ENCODE peak calls at places on chromosomes 13 and 19, in five cellular contexts. One of them, this sample, is unnamed.

GRCh38 chr13:43360196-43360595 is 336.8 kb downstream of the DNAJC15 start:
- DNase-seq in T-cell: no peak
- DNase-seq in foreskin keratinocyte: no peak
- DNase-seq in skeletal muscle cell: no peak
- DNase-seq in T-helper 9 cell: no peak
- DNase-seq in this sample: no peak

GRCh38 chr19:35986664-35987570 is 8.1 kb upstream of the SDHAF1 start:
- DNase-seq in T-cell: no peak
- DNase-seq in foreskin keratinocyte: no peak
- DNase-seq in skeletal muscle cell: no peak
- DNase-seq in T-helper 9 cell: no peak
- DNase-seq in this sample: no peak

GRCh38 chr19:52638601-52639000 is 446 bp upstream of the ZNF83 start:
- DNase-seq in T-cell: no peak
- DNase-seq in foreskin keratinocyte: no peak
- DNase-seq in skeletal muscle cell: no peak
- DNase-seq in T-helper 9 cell: peak; percentile 2
- DNase-seq in this sample: no peak

GRCh38 chr13:23876265-23876664 is 12.9 kb downstream of the MIPEP start:
- DNase-seq in T-cell: no peak
- DNase-seq in foreskin keratinocyte: no peak
- DNase-seq in skeletal muscle cell: no peak
- DNase-seq in T-helper 9 cell: no peak
- DNase-seq in this sample: no peak

GRCh38 chr13:28601581-28601980 is 57.3 kb upstream of the POMP start:
- DNase-seq in T-cell: no peak
- DNase-seq in foreskin keratinocyte: no peak
- DNase-seq in skeletal muscle cell: no peak
- DNase-seq in T-helper 9 cell: no peak
- DNase-seq in this sample: no peak

GRCh38 chr13:97267418-97268059 is 45.4 kb downstream of the MBNL2 start:
- DNase-seq in T-cell: no peak
- DNase-seq in foreskin keratinocyte: no peak
- DNase-seq in skeletal muscle cell: no peak
- DNase-seq in T-helper 9 cell: no peak
- DNase-seq in this sample: no peak

GRCh38 chr13:110869805-110870706 is 44.8 kb downstream of the ANKRD10 start:
- DNase-seq in T-cell: no peak
- DNase-seq in foreskin keratinocyte: peak; percentile 98
- DNase-seq in skeletal muscle cell: peak; percentile 99
- DNase-seq in T-helper 9 cell: no peak
- DNase-seq in this sample: peak; percentile 96

GRCh38 chr13:110319397-110319773 is 12.3 kb downstream of the COL4A2 start:
- DNase-seq in T-cell: no peak
- DNase-seq in foreskin keratinocyte: no peak
- DNase-seq in skeletal muscle cell: no peak
- DNase-seq in T-helper 9 cell: no peak
- DNase-seq in this sample: no peak

GRCh38 chr13:24671367-24672117 is 8.7 kb upstream of the ATP12A start:
- DNase-seq in T-cell: no peak
- DNase-seq in foreskin keratinocyte: peak; percentile 96
- DNase-seq in skeletal muscle cell: peak; percentile 72
- DNase-seq in T-helper 9 cell: no peak
- DNase-seq in this sample: peak; percentile 65

GRCh38 chr13:43309301-43309700 is 285.9 kb downstream of the DNAJC15 start:
- DNase-seq in T-cell: no peak
- DNase-seq in foreskin keratinocyte: no peak
- DNase-seq in skeletal muscle cell: peak; percentile 16
- DNase-seq in T-helper 9 cell: no peak
- DNase-seq in this sample: no peak

GRCh38 chr19:50024719-50025021 is 502 bp downstream of the VRK3 start:
- DNase-seq in T-cell: no peak
- DNase-seq in foreskin keratinocyte: no peak
- DNase-seq in skeletal muscle cell: no peak
- DNase-seq in T-helper 9 cell: no peak
- DNase-seq in this sample: no peak

GRCh38 chr13:112843392-112844250 is 125.4 kb upstream of the MCF2L start:
- DNase-seq in T-cell: no peak
- DNase-seq in foreskin keratinocyte: no peak
- DNase-seq in skeletal muscle cell: peak; percentile 10
- DNase-seq in T-helper 9 cell: no peak
- DNase-seq in this sample: no peak

GRCh38 chr13:73914119-73914518 is 220.1 kb downstream of the KLF12 start:
- DNase-seq in T-cell: no peak
- DNase-seq in foreskin keratinocyte: no peak
- DNase-seq in skeletal muscle cell: peak; percentile 77
- DNase-seq in T-helper 9 cell: no peak
- DNase-seq in this sample: no peak

GRCh38 chr13:33341861-33342452 is 56.4 kb upstream of the STARD13 start:
- DNase-seq in T-cell: no peak
- DNase-seq in foreskin keratinocyte: no peak
- DNase-seq in skeletal muscle cell: no peak
- DNase-seq in T-helper 9 cell: no peak
- DNase-seq in this sample: no peak

GRCh38 chr19:3537101-3537437 is 1.9 kb upstream of the TEKTIP1 start:
- DNase-seq in T-cell: no peak
- DNase-seq in foreskin keratinocyte: no peak
- DNase-seq in skeletal muscle cell: no peak
- DNase-seq in T-helper 9 cell: no peak
- DNase-seq in this sample: no peak

GRCh38 chr19:41551711-41552110 is 24.3 kb upstream of the CEACAM21 start:
- DNase-seq in T-cell: no peak
- DNase-seq in foreskin keratinocyte: no peak
- DNase-seq in skeletal muscle cell: no peak
- DNase-seq in T-helper 9 cell: no peak
- DNase-seq in this sample: no peak

GRCh38 chr13:67146523-67147130 is 83.5 kb downstream of the PCDH9 start:
- DNase-seq in T-cell: no peak
- DNase-seq in foreskin keratinocyte: no peak
- DNase-seq in skeletal muscle cell: no peak
- DNase-seq in T-helper 9 cell: no peak
- DNase-seq in this sample: no peak

GRCh38 chr19:21328885-21329605 is at the start of gene ZNF708:
- DNase-seq in T-cell: peak; percentile 64
- DNase-seq in foreskin keratinocyte: peak; percentile 72
- DNase-seq in skeletal muscle cell: peak; percentile 60
- DNase-seq in T-helper 9 cell: peak; percentile 57
- DNase-seq in this sample: peak; percentile 57

GRCh38 chr19:16228637-16229321 is 31.1 kb downstream of the AP1M1 start:
- DNase-seq in T-cell: no peak
- DNase-seq in foreskin keratinocyte: no peak
- DNase-seq in skeletal muscle cell: no peak
- DNase-seq in T-helper 9 cell: no peak
- DNase-seq in this sample: no peak

This sample was measured in AG04449.